ENCODE peak calls at places on chromosomes 2 and 18, in nine cellular contexts. One of them, this sample, is unnamed.
A peak's percentile ranks its signal among the peaks of the same experiment; 100 is the strongest.

GRCh38 chr18:70146174-70146573 is 59.3 kb downstream of the RTTN start:
- DNase-seq in mammary epithelial cell: no peak
- DNase-seq in suprapubic skin: no peak
- DNase-seq in fibroblast of the aortic adventitia: no peak
- DNase-seq in PC-3: no peak
- DNase-seq in hepatocyte: no peak
- DNase-seq in HFF-Myc: no peak
- DNase-seq in HCT116: no peak
- DNase-seq in cardiac fibroblast: no peak
- DNase-seq in this sample: no peak

GRCh38 chr2:235506997-235507615 is 13.3 kb downstream of the AGAP1 start:
- DNase-seq in mammary epithelial cell: no peak
- DNase-seq in suprapubic skin: no peak
- DNase-seq in cardiac fibroblast: no peak
- DNase-seq in HCT116: no peak
- DNase-seq in hepatocyte: no peak
- DNase-seq in HFF-Myc: no peak
- DNase-seq in fibroblast of the aortic adventitia: no peak
- DNase-seq in PC-3: no peak
- DNase-seq in this sample: no peak

GRCh38 chr18:4172491-4172890 is 282.6 kb downstream of the DLGAP1 start:
- DNase-seq in fibroblast of the aortic adventitia: no peak
- DNase-seq in PC-3: no peak
- DNase-seq in HCT116: no peak
- DNase-seq in cardiac fibroblast: no peak
- DNase-seq in hepatocyte: no peak
- DNase-seq in suprapubic skin: no peak
- DNase-seq in HFF-Myc: no peak
- DNase-seq in mammary epithelial cell: no peak
- DNase-seq in this sample: no peak

GRCh38 chr18:75350440-75350839 is 77.1 kb downstream of the SMIM21 start:
- DNase-seq in PC-3: no peak
- DNase-seq in hepatocyte: peak; percentile 59
- DNase-seq in mammary epithelial cell: no peak
- DNase-seq in suprapubic skin: no peak
- DNase-seq in cardiac fibroblast: no peak
- DNase-seq in fibroblast of the aortic adventitia: no peak
- DNase-seq in HCT116: no peak
- DNase-seq in HFF-Myc: no peak
- DNase-seq in this sample: no peak

GRCh38 chr2:170123593-170123992 is 54.4 kb upstream of the MYO3B start:
- DNase-seq in hepatocyte: peak; percentile 42
- DNase-seq in HFF-Myc: peak; percentile 39
- DNase-seq in HCT116: peak; percentile 7
- DNase-seq in fibroblast of the aortic adventitia: peak; percentile 19
- DNase-seq in suprapubic skin: no peak
- DNase-seq in PC-3: peak; percentile 81
- DNase-seq in mammary epithelial cell: peak; percentile 22
- DNase-seq in cardiac fibroblast: no peak
- DNase-seq in this sample: no peak

GRCh38 chr2:186042207-186043028 is 303.8 kb downstream of the FSIP2 start:
- DNase-seq in mammary epithelial cell: no peak
- DNase-seq in HFF-Myc: no peak
- DNase-seq in HCT116: no peak
- DNase-seq in cardiac fibroblast: no peak
- DNase-seq in hepatocyte: no peak
- DNase-seq in suprapubic skin: no peak
- DNase-seq in fibroblast of the aortic adventitia: no peak
- DNase-seq in PC-3: no peak
- DNase-seq in this sample: no peak

GRCh38 chr2:161814008-161814660 is 189.9 kb downstream of the SLC4A10 start:
- DNase-seq in cardiac fibroblast: no peak
- DNase-seq in PC-3: peak; percentile 75
- DNase-seq in mammary epithelial cell: peak; percentile 2
- DNase-seq in HFF-Myc: no peak
- DNase-seq in fibroblast of the aortic adventitia: no peak
- DNase-seq in suprapubic skin: no peak
- DNase-seq in HCT116: no peak
- DNase-seq in hepatocyte: no peak
- DNase-seq in this sample: no peak

GRCh38 chr2:26562811-26563645 is 78.1 kb downstream of the CIB4 start:
- DNase-seq in HFF-Myc: no peak
- DNase-seq in mammary epithelial cell: peak; percentile 85
- DNase-seq in PC-3: peak; percentile 61
- DNase-seq in hepatocyte: no peak
- DNase-seq in HCT116: peak; percentile 29
- DNase-seq in fibroblast of the aortic adventitia: peak; percentile 64
- DNase-seq in cardiac fibroblast: peak; percentile 11
- DNase-seq in suprapubic skin: peak; percentile 66
- DNase-seq in this sample: peak; percentile 74

GRCh38 chr2:166180951-166181812 is 53.4 kb upstream of the SCN1A start:
- DNase-seq in PC-3: peak; percentile 93
- DNase-seq in hepatocyte: peak; percentile 74
- DNase-seq in HFF-Myc: peak; percentile 26
- DNase-seq in HCT116: peak; percentile 13
- DNase-seq in mammary epithelial cell: peak; percentile 43
- DNase-seq in cardiac fibroblast: peak; percentile 66
- DNase-seq in fibroblast of the aortic adventitia: peak; percentile 64
- DNase-seq in suprapubic skin: no peak
- DNase-seq in this sample: peak; percentile 67

GRCh38 chr2:54084600-54084999 is 30.8 kb upstream of the ACYP2 start:
- DNase-seq in hepatocyte: peak; percentile 20
- DNase-seq in PC-3: peak; percentile 55
- DNase-seq in mammary epithelial cell: peak; percentile 20
- DNase-seq in suprapubic skin: no peak
- DNase-seq in HCT116: no peak
- DNase-seq in fibroblast of the aortic adventitia: no peak
- DNase-seq in cardiac fibroblast: peak; percentile 47
- DNase-seq in HFF-Myc: no peak
- DNase-seq in this sample: peak; percentile 7

GRCh38 chr2:196066794-196067382 is 1.7 kb downstream of the DNAH7 start:
- DNase-seq in fibroblast of the aortic adventitia: peak; percentile 63
- DNase-seq in hepatocyte: peak; percentile 38
- DNase-seq in cardiac fibroblast: peak; percentile 62
- DNase-seq in suprapubic skin: no peak
- DNase-seq in mammary epithelial cell: no peak
- DNase-seq in PC-3: peak; percentile 65
- DNase-seq in HCT116: peak; percentile 19
- DNase-seq in HFF-Myc: no peak
- DNase-seq in this sample: peak; percentile 45
- H3K4me3 ChIP-seq in fibroblast of the aortic adventitia: no peak overlapping the region
- H3K4me3 ChIP-seq in hepatocyte: no peak overlapping the region
- H3K4me3 ChIP-seq in cardiac fibroblast: no peak overlapping the region
- H3K4me3 ChIP-seq in suprapubic skin: no peak overlapping the region
- H3K4me3 ChIP-seq in mammary epithelial cell: no peak overlapping the region
- H3K4me3 ChIP-seq in PC-3: no peak overlapping the region
- H3K4me3 ChIP-seq in HCT116: no peak overlapping the region
- H3K4me3 ChIP-seq in HFF-Myc: no peak overlapping the region
- H3K4me3 ChIP-seq in this sample: no peak overlapping the region

DNA sequence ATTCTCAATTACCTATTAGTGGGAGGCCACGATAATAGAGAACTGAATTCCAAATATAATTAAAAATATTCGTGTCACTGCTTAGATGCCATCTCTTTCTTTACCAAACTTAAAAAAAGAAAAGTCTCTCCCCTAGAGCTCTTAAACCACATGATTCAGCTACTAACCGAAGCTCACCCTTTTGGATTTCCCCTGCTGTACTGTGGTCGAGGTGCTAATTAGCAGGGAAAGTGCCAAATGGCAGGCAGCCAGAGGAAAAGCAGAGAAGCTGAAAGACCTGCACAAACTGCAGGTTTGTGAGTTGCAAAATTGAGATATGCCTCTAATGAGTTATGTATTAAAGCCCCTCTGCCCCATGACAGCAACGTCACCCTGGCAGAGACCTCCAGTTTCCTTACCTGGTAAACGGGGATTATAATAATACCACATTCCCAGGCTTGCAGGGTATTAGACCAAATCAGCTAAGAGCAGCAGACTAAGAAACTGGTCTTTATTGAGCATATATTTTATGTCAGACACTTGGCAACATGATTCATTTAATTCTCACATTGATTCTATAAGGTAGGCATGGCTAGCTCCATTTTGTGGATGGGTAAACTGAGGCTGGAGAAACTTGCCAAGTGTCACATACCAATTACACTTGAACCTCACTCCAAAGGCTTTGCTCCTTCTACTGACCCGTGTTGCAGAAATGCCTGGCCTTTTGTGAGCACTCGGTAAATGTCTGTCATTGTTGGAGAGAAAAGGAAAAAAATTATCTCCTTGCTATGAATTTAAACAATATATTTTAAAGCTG is 259.7 kb downstream of the LPIN1 start:
- DNase-seq in PC-3: no peak
- DNase-seq in HFF-Myc: no peak
- DNase-seq in cardiac fibroblast: no peak
- DNase-seq in fibroblast of the aortic adventitia: no peak
- DNase-seq in suprapubic skin: no peak
- DNase-seq in hepatocyte: peak; percentile 17
- DNase-seq in mammary epithelial cell: peak; percentile 70
- DNase-seq in HCT116: no peak
- DNase-seq in this sample: no peak
- H3K4me3 ChIP-seq in PC-3: no peak overlapping the region
- H3K4me3 ChIP-seq in HFF-Myc: no peak overlapping the region
- H3K4me3 ChIP-seq in cardiac fibroblast: no peak overlapping the region
- H3K4me3 ChIP-seq in fibroblast of the aortic adventitia: no peak overlapping the region
- H3K4me3 ChIP-seq in suprapubic skin: no peak overlapping the region
- H3K4me3 ChIP-seq in hepatocyte: no peak overlapping the region
- H3K4me3 ChIP-seq in mammary epithelial cell: no peak overlapping the region
- H3K4me3 ChIP-seq in HCT116: no peak overlapping the region
- H3K4me3 ChIP-seq in this sample: no peak overlapping the region

GRCh38 chr2:197504512-197504911 is 4.3 kb downstream of the HSPE1 start:
- DNase-seq in mammary epithelial cell: no peak
- DNase-seq in PC-3: no peak
- DNase-seq in fibroblast of the aortic adventitia: no peak
- DNase-seq in HFF-Myc: no peak
- DNase-seq in hepatocyte: no peak
- DNase-seq in cardiac fibroblast: no peak
- DNase-seq in suprapubic skin: no peak
- DNase-seq in HCT116: no peak
- DNase-seq in this sample: no peak

GRCh38 chr2:197504000-197504399 is 3.8 kb downstream of the HSPE1 start:
- DNase-seq in HCT116: no peak
- DNase-seq in mammary epithelial cell: no peak
- DNase-seq in suprapubic skin: no peak
- DNase-seq in fibroblast of the aortic adventitia: no peak
- DNase-seq in cardiac fibroblast: no peak
- DNase-seq in PC-3: no peak
- DNase-seq in hepatocyte: no peak
- DNase-seq in HFF-Myc: no peak
- DNase-seq in this sample: no peak

GRCh38 chr2:197502685-197503084 is 2.5 kb downstream of the HSPE1 start:
- DNase-seq in mammary epithelial cell: no peak
- DNase-seq in suprapubic skin: no peak
- DNase-seq in cardiac fibroblast: no peak
- DNase-seq in hepatocyte: no peak
- DNase-seq in PC-3: no peak
- DNase-seq in HFF-Myc: no peak
- DNase-seq in HCT116: no peak
- DNase-seq in fibroblast of the aortic adventitia: no peak
- DNase-seq in this sample: no peak

GRCh38 chr2:197500503-197501179 is 462 bp downstream of the HSPE1 start:
- DNase-seq in HFF-Myc: no peak
- DNase-seq in fibroblast of the aortic adventitia: peak; percentile 19
- DNase-seq in hepatocyte: peak; percentile 7
- DNase-seq in HCT116: no peak
- DNase-seq in suprapubic skin: no peak
- DNase-seq in mammary epithelial cell: peak; percentile 18
- DNase-seq in PC-3: no peak
- DNase-seq in cardiac fibroblast: peak; percentile 24
- DNase-seq in this sample: peak; percentile 14

DNA sequence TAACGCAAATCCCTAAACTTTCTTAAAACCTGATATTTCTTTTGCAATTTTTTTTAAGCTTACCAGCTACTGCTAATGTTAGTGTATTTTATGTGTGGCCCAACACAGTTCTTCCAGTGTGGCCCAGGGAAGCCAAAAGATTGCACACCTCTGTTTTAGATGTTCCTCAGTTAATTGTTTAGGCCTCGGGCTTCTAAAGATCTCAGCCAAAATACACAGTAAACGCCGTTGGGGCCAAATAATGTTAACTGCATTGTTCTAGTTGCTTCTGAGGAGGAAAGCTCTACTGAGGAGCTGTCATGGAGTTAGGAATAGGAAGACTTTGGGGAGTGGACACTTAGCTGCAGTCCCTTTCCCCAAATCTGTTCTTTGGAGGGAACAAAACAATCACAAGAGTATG is 2.0 kb downstream of the HSPE1 start:
- DNase-seq in mammary epithelial cell: no peak
- DNase-seq in HFF-Myc: no peak
- DNase-seq in suprapubic skin: no peak
- DNase-seq in hepatocyte: no peak
- DNase-seq in PC-3: no peak
- DNase-seq in cardiac fibroblast: no peak
- DNase-seq in fibroblast of the aortic adventitia: no peak
- DNase-seq in HCT116: no peak
- DNase-seq in this sample: no peak
- H3K4me3 ChIP-seq in mammary epithelial cell: peak overlapping the region; percentile 94
- H3K4me3 ChIP-seq in HFF-Myc: peak overlapping the region; percentile 71
- H3K4me3 ChIP-seq in suprapubic skin: no peak overlapping the region
- H3K4me3 ChIP-seq in hepatocyte: no peak overlapping the region
- H3K4me3 ChIP-seq in PC-3: peak overlapping the region; percentile 89
- H3K4me3 ChIP-seq in cardiac fibroblast: no peak overlapping the region
- H3K4me3 ChIP-seq in fibroblast of the aortic adventitia: peak overlapping the region; percentile 90
- H3K4me3 ChIP-seq in HCT116: no peak overlapping the region
- H3K4me3 ChIP-seq in this sample: peak overlapping the region; percentile 58

DNA sequence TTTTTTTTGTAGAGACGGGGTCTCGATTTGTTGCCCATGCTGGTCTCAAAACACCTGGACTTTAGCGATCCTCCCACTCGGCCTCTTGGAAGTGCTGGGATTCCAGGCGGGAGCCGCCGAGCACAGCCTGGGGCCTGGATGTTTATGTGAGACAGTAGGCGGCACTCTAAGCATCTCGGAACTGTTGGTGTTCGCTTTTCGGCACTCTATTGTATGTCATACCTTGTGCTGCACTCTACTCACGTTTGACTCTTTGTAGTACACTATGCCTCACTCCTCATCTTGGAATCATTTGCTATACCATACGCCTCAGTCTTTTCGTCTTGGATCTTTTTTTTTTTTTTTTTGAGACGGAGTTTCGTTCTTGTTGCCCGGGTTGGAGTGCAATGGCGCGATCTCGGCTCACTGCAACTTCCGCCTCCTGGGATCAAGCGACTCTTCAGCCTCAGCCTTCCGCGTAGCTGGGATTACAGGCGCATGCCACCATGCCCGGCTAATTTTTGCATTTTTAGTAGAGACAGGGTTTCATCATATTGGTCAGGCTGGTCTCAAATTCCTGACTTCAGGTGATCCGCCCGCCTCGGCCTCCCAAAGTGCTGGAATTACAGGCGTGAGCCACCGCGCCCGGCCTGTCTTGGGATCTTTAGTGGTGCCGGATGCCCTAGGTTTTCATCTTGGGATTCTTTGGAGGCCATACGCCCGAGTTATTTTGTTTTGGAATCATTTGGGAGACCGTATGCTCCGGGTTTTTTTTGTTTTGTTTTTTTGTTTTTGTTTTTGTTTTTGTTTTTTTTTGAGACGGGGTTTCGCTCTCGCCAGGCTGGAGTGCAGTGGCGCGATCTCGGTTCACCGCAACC is 24.2 kb upstream of the ZDBF2 start:
- DNase-seq in PC-3: no peak
- DNase-seq in HFF-Myc: no peak
- DNase-seq in fibroblast of the aortic adventitia: peak; percentile 30
- DNase-seq in cardiac fibroblast: peak; percentile 34
- DNase-seq in mammary epithelial cell: no peak
- DNase-seq in hepatocyte: peak; percentile 33
- DNase-seq in HCT116: no peak
- DNase-seq in suprapubic skin: no peak
- DNase-seq in this sample: peak; percentile 21
- H3K4me3 ChIP-seq in PC-3: no peak overlapping the region
- H3K4me3 ChIP-seq in HFF-Myc: no peak overlapping the region
- H3K4me3 ChIP-seq in fibroblast of the aortic adventitia: peak overlapping the region; percentile 44
- H3K4me3 ChIP-seq in cardiac fibroblast: peak overlapping the region; percentile 1
- H3K4me3 ChIP-seq in mammary epithelial cell: no peak overlapping the region
- H3K4me3 ChIP-seq in hepatocyte: no peak overlapping the region
- H3K4me3 ChIP-seq in HCT116: no peak overlapping the region
- H3K4me3 ChIP-seq in suprapubic skin: peak overlapping the region; percentile 25
- H3K4me3 ChIP-seq in this sample: peak overlapping the region; percentile 22

This sample was measured in cardiac muscle cell.